ENCODE peak calls at places on chromosomes 3 and 15, in ten cellular contexts. V is activated CD8-positive, alpha-beta memory T cell treated with anti-CD3 and anti-CD28 coated beads, Interleukin-2, amount 50 U/mL, for 4 hours; K is activated naive CD8-positive, alpha-beta T cell treated with anti-CD3 and anti-CD28 coated beads, Interleukin-2, amount 50 U/mL, for 24 hours; X is activated T-helper 9 cell treated with anti-CD3 and anti-CD28 coated beads, Interleukin-2, amount 50 U/mL, for 16 hours; H is GM23248; A is AG09309; T is AG09319; P is HTR-8/SVneo; U is cardiac muscle cell; Q is body of pancreas. Z is an unnamed sample.
A peak's percentile ranks its signal among the peaks of the same experiment; 100 is the strongest.

GRCh38 chr3:141643816-141644215 is 94.3 kb upstream of the RNF7 start:
- DNase-seq in V (no peak), K (no peak), X (no peak), H (no peak), A (no peak), T (no peak), P (no peak), U (no peak), Q (no peak), Z (no peak)

GRCh38 chr3:101849714-101850326 is 506 bp downstream of the NFKBIZ start:
- DNase-seq in V (peak; percentile 66), K (peak; percentile 60), X (peak; percentile 50), H (peak; percentile 66), A (no peak), T (no peak), P (no peak), U (peak; percentile 52), Q (peak; percentile 53), Z (peak; percentile 83)

GRCh38 chr15:73593278-73594074 is 39.7 kb downstream of the NPTN start:
- DNase-seq in V (no peak), K (no peak), X (no peak), H (no peak), A (no peak), T (no peak), P (no peak), U (no peak), Q (peak; percentile 69), Z (no peak)

GRCh38 chr3:193452338-193452737 is 73.8 kb upstream of the ATP13A5 start:
- DNase-seq in V (no peak), K (no peak), X (no peak), H (peak; percentile 18), A (no peak), T (no peak), P (peak; percentile 10), U (peak; percentile 18), Q (no peak), Z (peak; percentile 41)

GRCh38 chr15:41961803-41962202 is 10.6 kb downstream of the EHD4 start:
- DNase-seq in V (no peak), K (no peak), X (no peak), H (no peak), A (no peak), T (no peak), P (no peak), U (no peak), Q (no peak), Z (no peak)

GRCh38 chr3:138408751-138409161 is 25.7 kb upstream of the ESYT3 start:
- DNase-seq in V (no peak), K (no peak), X (no peak), H (peak; percentile 73), A (no peak), T (no peak), P (no peak), U (no peak), Q (no peak), Z (no peak)

GRCh38 chr15:70578196-70578595 is 185.2 kb downstream of the UACA start:
- DNase-seq in V (no peak), K (no peak), X (no peak), H (no peak), A (no peak), T (no peak), P (no peak), U (no peak), Q (no peak), Z (no peak)

GRCh38 chr15:79004336-79004735 is 59.5 kb upstream of the CTSH start:
- DNase-seq in V (no peak), K (peak; percentile 20), X (no peak), H (peak; percentile 72), A (no peak), T (peak; percentile 12), P (peak; percentile 90), U (no peak), Q (no peak), Z (no peak)

GRCh38 chr3:23395115-23395514 is 192.0 kb downstream of the UBE2E2 start:
- DNase-seq in V (no peak), K (no peak), X (no peak), H (no peak), A (no peak), T (no peak), P (no peak), U (no peak), Q (no peak), Z (no peak)

GRCh38 chr3:157092219-157092618 is 67.7 kb downstream of the CCNL1 start:
- DNase-seq in V (no peak), K (no peak), X (no peak), H (no peak), A (no peak), T (no peak), P (no peak), U (no peak), Q (no peak), Z (no peak)

GRCh38 chr3:42019953-42020260 is 58.0 kb upstream of the ULK4 start:
- DNase-seq in V (no peak), K (no peak), X (no peak), H (no peak), A (no peak), T (no peak), P (no peak), U (no peak), Q (no peak), Z (no peak)

GRCh38 chr15:42387603-42388002 is 28.3 kb downstream of the CAPN3 start:
- DNase-seq in V (no peak), K (no peak), X (no peak), H (no peak), A (no peak), T (no peak), P (no peak), U (no peak), Q (no peak), Z (no peak)

GRCh38 chr15:60682615-60683014 is 203.7 kb upstream of the ICE2 start:
- DNase-seq in V (no peak), K (no peak), X (no peak), H (peak; percentile 28), A (no peak), T (no peak), P (no peak), U (no peak), Q (peak; percentile 20), Z (no peak)

GRCh38 chr15:28930011-28930410 is 44.2 kb downstream of the APBA2 start:
- DNase-seq in V (no peak), K (no peak), X (no peak), H (no peak), A (no peak), T (no peak), P (no peak), U (no peak), Q (no peak), Z (no peak)

GRCh38 chr15:100769043-100769974 is 110.3 kb upstream of the ALDH1A3 start:
- DNase-seq in V (no peak), K (no peak), X (no peak), H (no peak), A (no peak), T (no peak), P (no peak), U (no peak), Q (no peak), Z (no peak)

GRCh38 chr3:18989237-18989812 is 159.0 kb upstream of the KCNH8 start:
- DNase-seq in V (no peak), K (no peak), X (no peak), H (no peak), A (no peak), T (no peak), P (no peak), U (no peak), Q (no peak), Z (no peak)

GRCh38 chr3:14581334-14582072 is 41.4 kb upstream of the GRIP2 start:
- DNase-seq in V (no peak), K (no peak), X (no peak), H (no peak), A (no peak), T (no peak), P (no peak), U (no peak), Q (peak; percentile 63), Z (peak; percentile 6)

GRCh38 chr3:37145607-37146006 is 28.8 kb downstream of the LRRFIP2 start:
- DNase-seq in V (no peak), K (no peak), X (no peak), H (peak; percentile 26), A (no peak), T (no peak), P (no peak), U (no peak), Q (no peak), Z (no peak)

GRCh38 chr15:31869640-31870335 is 160.5 kb upstream of the CHRNA7 start:
- DNase-seq in V (no peak), K (no peak), X (no peak), H (peak; percentile 38), A (no peak), T (no peak), P (no peak), U (no peak), Q (peak; percentile 26), Z (no peak)

GRCh38 chr3:52839268-52839575 is 4.4 kb upstream of the MUSTN1 start:
- DNase-seq in V (no peak), K (no peak), X (no peak), H (no peak), A (no peak), T (no peak), P (no peak), U (no peak), Q (no peak), Z (no peak)

GRCh38 chr3:50270841-50271240 is 1.9 kb downstream of the SEMA3B start:
- DNase-seq in V (no peak), K (no peak), X (no peak), H (no peak), A (no peak), T (no peak), P (no peak), U (no peak), Q (no peak), Z (no peak)

GRCh38 chr15:45827275-45827674 is 192.4 kb downstream of the SQOR start:
- DNase-seq in V (no peak), K (no peak), X (no peak), H (no peak), A (no peak), T (no peak), P (no peak), U (peak; percentile 0), Q (peak; percentile 34), Z (no peak)

GRCh38 chr15:81768773-81769172 is 277.0 kb downstream of the MEX3B start:
- DNase-seq in V (no peak), K (no peak), X (no peak), H (no peak), A (no peak), T (no peak), P (no peak), U (no peak), Q (no peak), Z (no peak)

GRCh38 chr3:135973846-135974245 is 8.3 kb downstream of the PPP2R3A start:
- DNase-seq in V (no peak), K (no peak), X (no peak), H (no peak), A (no peak), T (no peak), P (no peak), U (peak; percentile 64), Q (no peak), Z (no peak)

GRCh38 chr15:98503970-98504369 is 144.4 kb upstream of the IGF1R start:
- DNase-seq in V (no peak), K (no peak), X (no peak), H (peak; percentile 69), A (peak; percentile 54), T (peak; percentile 96), P (no peak), U (no peak), Q (no peak), Z (no peak)

GRCh38 chr3:75294124-75294523 is 370.0 kb upstream of the FRG2C start:
- DNase-seq in V (no peak), K (no peak), X (no peak), H (peak; percentile 71), A (no peak), T (no peak), P (no peak), U (peak; percentile 57), Q (peak; percentile 46), Z (no peak)

GRCh38 chr3:16301490-16301889 is 36.5 kb downstream of the OXNAD1 start:
- DNase-seq in V (no peak), K (peak; percentile 44), X (no peak), H (no peak), A (no peak), T (no peak), P (no peak), U (peak; percentile 76), Q (no peak), Z (no peak)

GRCh38 chr3:129166579-129167332 is 5.9 kb upstream of the ISY1 start:
- DNase-seq in V (no peak), K (no peak), X (no peak), H (no peak), A (no peak), T (no peak), P (no peak), U (no peak), Q (no peak), Z (no peak)

Z was measured in NCI-H526.